ENCODE peak calls at places on chromosomes 11 and 22, in seven cellular contexts. X is transverse colon, Q is heart right ventricle, Z is ovary, O is IMR-90, P is cardiac muscle cell, K is HCT116. T is an unnamed sample.

GRCh38 chr22:20632082-20632481 is 124.7 kb downstream of the MED15 start:
- DNase-seq in P (no peak), X (no peak), Z (no peak), O (no peak), Q (no peak), K (no peak), T (no peak)

GRCh38 chr11:15747671-15748070 is 608.7 kb downstream of the SOX6 start:
- DNase-seq in X (no peak), O (peak; percentile 72), K (no peak), Z (no peak), P (no peak), Q (no peak), T (no peak)

GRCh38 chr11:113331436-113331835 is 17.1 kb downstream of the TTC12 start:
- DNase-seq in Z (no peak), P (no peak), Q (no peak), O (no peak), K (no peak), X (no peak), T (no peak)

GRCh38 chr11:14357843-14358728 is 897 bp downstream of the RRAS2 start:
- DNase-seq in X (peak; percentile 73), P (peak; percentile 76), O (peak; percentile 54), Q (peak; percentile 41), Z (peak; percentile 41), K (peak; percentile 37), T (peak; percentile 29)

GRCh38 chr22:42799462-42800405 is 57.3 kb downstream of the ARFGAP3 start:
- DNase-seq in P (no peak), X (no peak), K (no peak), Z (no peak), O (no peak), Q (no peak), T (no peak)

GRCh38 chr11:129840236-129840635 is 24.6 kb downstream of the TMEM45B start:
- DNase-seq in P (no peak), Z (no peak), K (no peak), Q (no peak), O (no peak), X (peak; percentile 42), T (no peak)

GRCh38 chr11:20670932-20671403 is 1.6 kb downstream of the NELL1 start:
- DNase-seq in K (no peak), Z (no peak), Q (no peak), P (no peak), X (no peak), O (no peak), T (no peak)

GRCh38 chr11:86477495-86478155 is 102.9 kb downstream of the CCDC81 start:
- DNase-seq in Q (no peak), X (no peak), P (peak; percentile 83), Z (peak; percentile 44), O (peak; percentile 45), K (no peak), T (no peak)

GRCh38 chr22:25091449-25091848 is 108.2 kb upstream of the CRYBB3 start:
- DNase-seq in X (no peak), O (no peak), K (no peak), Z (no peak), Q (no peak), P (no peak), T (no peak)

GRCh38 chr22:48143856-48144255 is 1381.4 kb downstream of the TBC1D22A start:
- DNase-seq in K (no peak), O (no peak), X (no peak), P (no peak), Q (no peak), Z (no peak), T (no peak)

GRCh38 chr11:762421-763072 is 14.7 kb downstream of the GATD1 start:
- DNase-seq in X (peak; percentile 52), Z (no peak), Q (no peak), K (peak; percentile 72), O (peak; percentile 74), P (peak; percentile 74), T (peak; percentile 80)

GRCh38 chr11:3952715-3953114 is 97.3 kb downstream of the STIM1 start:
- DNase-seq in P (no peak), K (no peak), Q (no peak), X (no peak), Z (no peak), O (no peak), T (no peak)

GRCh38 chr11:82846037-82846383 is 54.2 kb downstream of the PRCP start:
- DNase-seq in Q (no peak), Z (no peak), P (no peak), X (no peak), K (no peak), O (no peak), T (no peak)

GRCh38 chr11:46309669-46310288 is 32.3 kb downstream of the CREB3L1 start:
- DNase-seq in X (no peak), Q (no peak), O (no peak), P (no peak), K (peak; percentile 48), Z (no peak), T (no peak)

GRCh38 chr11:129790131-129790530 is 25.5 kb upstream of the TMEM45B start:
- DNase-seq in Z (no peak), K (no peak), X (no peak), Q (no peak), P (no peak), O (no peak), T (no peak)

GRCh38 chr11:20451568-20451967 is 64.1 kb downstream of the PRMT3 start:
- DNase-seq in Q (no peak), X (no peak), K (no peak), O (no peak), P (peak; percentile 25), Z (no peak), T (no peak)

GRCh38 chr11:10540546-10540914 is 457 bp downstream of the RNF141 start:
- DNase-seq in X (no peak), Q (no peak), P (peak; percentile 49), Z (no peak), K (no peak), O (peak; percentile 18), T (peak; percentile 48)

GRCh38 chr11:44917741-44918140 is 32.9 kb downstream of the TP53I11 start:
- DNase-seq in P (no peak), O (no peak), Z (no peak), X (no peak), K (no peak), Q (no peak), T (no peak)

GRCh38 chr11:119901657-119902577 is 172.9 kb upstream of the NECTIN1 start:
- DNase-seq in O (no peak), X (no peak), K (no peak), Z (no peak), P (no peak), Q (no peak), T (peak; percentile 29)

GRCh38 chr11:4459470-4459869 is 10.4 kb downstream of the OR52K2 start:
- DNase-seq in X (peak; percentile 17), K (no peak), P (no peak), O (no peak), Z (peak; percentile 31), Q (no peak), T (no peak)

GRCh38 chr11:126319374-126319740 is 15.5 kb downstream of the DCPS start:
- DNase-seq in K (no peak), Q (no peak), P (no peak), O (no peak), Z (no peak), X (no peak), T (peak; percentile 21)

GRCh38 chr11:126313826-126314225 is 10.0 kb downstream of the DCPS start:
- DNase-seq in K (no peak), Q (no peak), Z (no peak), O (no peak), X (no peak), P (no peak), T (no peak)

GRCh38 chr11:126322996-126323395 is 19.1 kb downstream of the DCPS start:
- DNase-seq in P (no peak), O (no peak), Z (no peak), K (no peak), Q (no peak), X (no peak), T (no peak)

GRCh38 chr11:126317681-126318641 is 14.1 kb downstream of the DCPS start:
- DNase-seq in K (no peak), O (peak; percentile 83), X (peak; percentile 53), Z (peak; percentile 76), P (peak; percentile 82), Q (peak; percentile 81), T (no peak)

GRCh38 chr11:126318642-126319373 is 14.9 kb downstream of the DCPS start:
- DNase-seq in X (peak; percentile 17), Z (peak; percentile 40), Q (peak; percentile 59), P (peak; percentile 86), O (peak; percentile 97), K (no peak), T (no peak)
- H3K4me3 ChIP-seq in X (peak overlapping the region; percentile 27), Z (no peak overlapping the region), Q (peak overlapping the region; percentile 21), P (no peak overlapping the region), O (no peak overlapping the region), K (no peak overlapping the region), T (peak overlapping the region; percentile 13)

DNA sequence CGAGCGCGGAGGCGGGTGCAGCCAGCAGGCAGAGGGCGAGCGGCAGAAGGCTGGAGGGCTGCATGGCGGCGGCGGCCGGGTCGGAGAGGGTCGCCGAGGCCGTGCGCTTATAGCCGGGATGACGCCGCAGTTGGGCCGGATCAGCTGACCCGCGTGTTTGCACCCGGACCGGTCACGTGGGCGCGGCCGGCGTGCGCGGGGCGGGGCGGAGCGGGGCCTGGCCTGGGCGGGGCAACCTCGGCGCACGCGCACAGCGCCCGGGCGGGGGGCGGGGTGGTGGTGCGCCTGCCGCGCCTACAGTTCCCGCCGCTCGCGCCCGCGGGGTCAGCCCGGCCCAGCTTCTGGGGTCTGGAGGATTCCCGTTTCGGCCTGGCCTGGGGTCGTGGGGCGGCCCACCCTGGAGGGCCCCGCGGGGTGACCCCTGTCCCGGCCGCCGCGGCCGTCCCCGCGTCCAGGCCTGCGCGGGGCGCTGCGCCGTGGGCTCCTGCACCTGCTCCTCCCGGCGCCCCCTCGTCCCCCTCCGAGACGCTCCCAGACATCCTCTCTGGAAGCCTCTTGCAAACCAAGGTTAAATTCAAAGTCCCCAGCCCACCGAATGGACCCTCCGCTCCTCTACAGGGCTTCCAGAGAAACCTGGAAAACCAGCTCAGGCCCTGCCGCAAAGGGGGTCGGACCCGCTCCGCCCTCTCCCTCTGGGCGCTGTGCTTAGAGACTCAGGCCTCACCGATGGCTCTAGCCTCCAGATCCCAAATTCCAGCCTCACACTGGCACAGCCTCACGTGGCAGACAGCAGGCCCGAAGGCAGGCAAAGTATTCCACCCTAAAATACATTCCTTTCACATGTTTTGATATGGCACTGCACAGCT is at the start of gene CTSD:
- DNase-seq in Z (peak; percentile 80), O (peak; percentile 69), Q (peak; percentile 88), K (peak; percentile 27), X (peak; percentile 93), P (peak; percentile 87), T (peak; percentile 88)
- TF ChIP-seq CTCF in Z (no peak), O (no peak), Q (no peak), K (no peak), X (no peak), P (peak; percentile 13), T (no peak)

GRCh38 chr22:36873614-36874308 is 13.0 kb downstream of the NCF4 start:
- DNase-seq in Q (peak; percentile 43), Z (no peak), K (peak; percentile 37), O (peak; percentile 45), P (peak; percentile 90), X (peak; percentile 57), T (no peak)
- H3K27ac ChIP-seq in Q (peak overlapping the region; percentile 63), Z (no peak overlapping the region), K (no peak overlapping the region), O (no peak overlapping the region), P (peak overlapping the region; percentile 41), X (peak overlapping the region; percentile 71), T (no peak overlapping the region)

DNA sequence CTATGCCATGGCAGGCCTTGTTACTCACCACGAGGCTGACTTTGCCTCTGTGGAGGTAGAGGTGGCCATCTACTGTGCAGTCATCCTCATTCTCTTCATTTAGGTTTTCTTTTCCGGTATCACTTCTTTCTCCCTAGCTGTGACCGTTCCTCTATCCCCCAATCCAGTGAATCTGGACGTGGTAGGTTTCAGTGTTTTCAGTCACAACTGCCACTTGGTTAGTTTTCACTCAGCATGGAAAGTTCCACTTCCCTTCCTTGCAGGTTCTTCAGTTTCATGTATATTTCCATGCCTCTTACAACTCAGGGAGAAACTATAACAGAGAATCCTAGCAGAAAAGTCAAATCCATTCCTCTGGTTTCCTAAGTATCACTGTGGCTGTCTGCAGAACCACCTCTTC is 1.9 kb downstream of the HPS4 start:
- DNase-seq in X (no peak), K (no peak), O (no peak), P (no peak), Z (no peak), Q (no peak), T (no peak)
- H3K4me3 ChIP-seq in X (no peak overlapping the region), K (no peak overlapping the region), O (no peak overlapping the region), P (no peak overlapping the region), Z (no peak overlapping the region), Q (no peak overlapping the region), T (peak overlapping the region; percentile 10)